ENCODE peak calls at places on chromosomes 4 and X, in eight cellular contexts. One of them, this sample, is unnamed.

GRCh38 chr4:184284336-184284690 is 66.6 kb upstream of the ENPP6 start:
- DNase-seq in mucosa of descending colon: no peak
- DNase-seq in fibroblast of the aortic adventitia: no peak
- DNase-seq in tibial artery: no peak
- DNase-seq in esophagus squamous epithelium: no peak
- DNase-seq in endodermal cell: no peak
- DNase-seq in fibroblast of mammary gland: no peak
- DNase-seq in HepG2: no peak
- DNase-seq in this sample: no peak

GRCh38 chr4:3360741-3361140 is 67.9 kb downstream of the RGS12 start:
- DNase-seq in mucosa of descending colon: no peak
- DNase-seq in fibroblast of the aortic adventitia: no peak
- DNase-seq in tibial artery: no peak
- DNase-seq in esophagus squamous epithelium: no peak
- DNase-seq in endodermal cell: no peak
- DNase-seq in fibroblast of mammary gland: no peak
- DNase-seq in HepG2: no peak
- DNase-seq in this sample: no peak

GRCh38 chrX:49187526-49187925 is 1.4 kb upstream of the PRICKLE3 start:
- DNase-seq in mucosa of descending colon: no peak
- DNase-seq in fibroblast of the aortic adventitia: no peak
- DNase-seq in tibial artery: no peak
- DNase-seq in esophagus squamous epithelium: no peak
- DNase-seq in endodermal cell: no peak
- DNase-seq in fibroblast of mammary gland: no peak
- DNase-seq in HepG2: no peak
- DNase-seq in this sample: no peak

GRCh38 chrX:116384406-116384805 is 52.0 kb upstream of the SLC6A14 start:
- DNase-seq in mucosa of descending colon: no peak
- DNase-seq in fibroblast of the aortic adventitia: peak
- DNase-seq in tibial artery: no peak
- DNase-seq in esophagus squamous epithelium: no peak
- DNase-seq in endodermal cell: no peak
- DNase-seq in fibroblast of mammary gland: peak
- DNase-seq in HepG2: no peak
- DNase-seq in this sample: no peak

GRCh38 chr4:143438710-143439109 is 74.8 kb upstream of the SMARCA5 start:
- DNase-seq in mucosa of descending colon: no peak
- DNase-seq in fibroblast of the aortic adventitia: no peak
- DNase-seq in tibial artery: no peak
- DNase-seq in esophagus squamous epithelium: no peak
- DNase-seq in endodermal cell: no peak
- DNase-seq in fibroblast of mammary gland: no peak
- DNase-seq in HepG2: no peak
- DNase-seq in this sample: no peak

GRCh38 chr4:16250665-16251365 is 24.5 kb upstream of the TAPT1 start:
- DNase-seq in mucosa of descending colon: no peak
- DNase-seq in fibroblast of the aortic adventitia: peak
- DNase-seq in tibial artery: no peak
- DNase-seq in esophagus squamous epithelium: no peak
- DNase-seq in endodermal cell: no peak
- DNase-seq in fibroblast of mammary gland: no peak
- DNase-seq in HepG2: peak
- DNase-seq in this sample: peak

GRCh38 chr4:17096692-17097091 is 198.2 kb upstream of the LDB2 start:
- DNase-seq in mucosa of descending colon: no peak
- DNase-seq in fibroblast of the aortic adventitia: no peak
- DNase-seq in tibial artery: no peak
- DNase-seq in esophagus squamous epithelium: no peak
- DNase-seq in endodermal cell: no peak
- DNase-seq in fibroblast of mammary gland: no peak
- DNase-seq in HepG2: no peak
- DNase-seq in this sample: no peak

GRCh38 chr4:41887821-41888699 is 47.2 kb upstream of the TMEM33 start:
- DNase-seq in mucosa of descending colon: no peak
- DNase-seq in fibroblast of the aortic adventitia: peak
- DNase-seq in tibial artery: no peak
- DNase-seq in esophagus squamous epithelium: no peak
- DNase-seq in endodermal cell: peak
- DNase-seq in fibroblast of mammary gland: peak
- DNase-seq in HepG2: peak
- DNase-seq in this sample: peak

GRCh38 chrX:1491851-1492349 is 39.2 kb upstream of the ASMTL start:
- DNase-seq in mucosa of descending colon: no peak
- DNase-seq in fibroblast of the aortic adventitia: no peak
- DNase-seq in tibial artery: no peak
- DNase-seq in esophagus squamous epithelium: no peak
- DNase-seq in endodermal cell: peak
- DNase-seq in fibroblast of mammary gland: no peak
- DNase-seq in HepG2: peak
- DNase-seq in this sample: no peak

GRCh38 chr4:52566136-52567031 is 92.7 kb downstream of the USP46 start:
- DNase-seq in mucosa of descending colon: no peak
- DNase-seq in fibroblast of the aortic adventitia: peak
- DNase-seq in tibial artery: no peak
- DNase-seq in esophagus squamous epithelium: no peak
- DNase-seq in endodermal cell: no peak
- DNase-seq in fibroblast of mammary gland: peak
- DNase-seq in HepG2: no peak
- DNase-seq in this sample: no peak
- H3K4me3 ChIP-seq in mucosa of descending colon: no peak
- H3K4me3 ChIP-seq in fibroblast of the aortic adventitia: no peak
- H3K4me3 ChIP-seq in tibial artery: no peak
- H3K4me3 ChIP-seq in esophagus squamous epithelium: no peak
- H3K4me3 ChIP-seq in endodermal cell: no peak
- H3K4me3 ChIP-seq in fibroblast of mammary gland: no peak
- H3K4me3 ChIP-seq in HepG2: no peak
- H3K4me3 ChIP-seq in this sample: no peak

DNA sequence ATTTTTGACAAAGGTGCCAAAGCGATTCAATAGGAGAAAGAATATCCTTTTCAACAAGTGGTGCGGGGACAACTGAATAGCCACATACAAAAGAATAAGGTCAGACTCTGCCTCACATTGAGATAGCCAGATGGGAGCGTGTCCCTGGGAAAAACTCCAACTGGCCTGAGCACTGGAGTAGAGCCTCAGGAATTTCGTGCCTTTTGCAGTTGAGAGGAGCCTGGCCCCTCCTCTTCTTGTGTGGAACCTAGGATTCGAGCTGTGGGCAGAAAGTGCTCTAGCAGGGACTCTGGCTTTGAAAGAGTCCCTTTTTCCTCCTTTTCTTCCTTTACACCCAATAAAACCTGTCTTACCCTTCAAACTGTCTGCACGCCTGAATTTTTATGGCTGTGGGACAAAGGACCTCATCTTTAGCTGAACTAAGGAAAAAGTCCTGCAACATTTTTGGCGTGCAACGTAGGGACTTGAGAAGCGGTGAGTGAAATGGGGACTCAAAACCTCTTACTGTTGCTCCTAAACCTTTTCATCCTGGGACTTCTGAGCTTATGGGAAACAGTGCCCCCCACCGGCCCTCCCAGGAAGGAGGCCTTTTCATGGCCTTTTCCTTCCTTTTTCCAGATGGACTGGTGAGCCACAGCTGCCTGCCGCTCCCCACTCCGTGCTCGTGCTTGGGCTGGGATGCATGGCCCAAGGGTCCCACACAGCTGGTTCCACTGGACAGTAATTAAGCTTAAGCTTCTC is 68.6 kb downstream of the BMP15 start:
- DNase-seq in mucosa of descending colon: no peak
- DNase-seq in fibroblast of the aortic adventitia: no peak
- DNase-seq in tibial artery: no peak
- DNase-seq in esophagus squamous epithelium: no peak
- DNase-seq in endodermal cell: peak
- DNase-seq in fibroblast of mammary gland: no peak
- DNase-seq in HepG2: no peak
- DNase-seq in this sample: no peak
- H3K4me3 ChIP-seq in mucosa of descending colon: no peak
- H3K4me3 ChIP-seq in fibroblast of the aortic adventitia: no peak
- H3K4me3 ChIP-seq in tibial artery: no peak
- H3K4me3 ChIP-seq in esophagus squamous epithelium: no peak
- H3K4me3 ChIP-seq in endodermal cell: no peak
- H3K4me3 ChIP-seq in fibroblast of mammary gland: no peak
- H3K4me3 ChIP-seq in HepG2: no peak
- H3K4me3 ChIP-seq in this sample: no peak

DNA sequence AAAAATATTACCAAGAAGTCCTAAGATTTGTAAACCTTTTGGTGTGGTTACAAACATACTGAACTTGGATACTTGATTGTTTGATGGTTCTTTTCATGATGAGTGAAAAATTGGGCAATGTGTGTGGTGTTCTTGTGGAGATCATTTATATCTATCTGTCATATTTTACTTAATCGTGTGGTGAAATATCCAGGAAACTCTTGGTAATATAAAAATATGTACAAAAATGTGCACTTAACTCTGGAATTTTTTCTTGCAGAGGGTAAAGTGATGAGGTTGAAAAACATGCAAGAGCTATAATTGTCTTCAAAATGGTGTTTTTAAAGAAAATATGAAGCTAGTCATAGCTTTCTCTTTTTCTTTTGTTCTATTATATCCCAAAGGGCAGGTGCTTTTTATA is 2.8 kb downstream of the DCUN1D4 start:
- DNase-seq in mucosa of descending colon: no peak
- DNase-seq in fibroblast of the aortic adventitia: peak
- DNase-seq in tibial artery: no peak
- DNase-seq in esophagus squamous epithelium: no peak
- DNase-seq in endodermal cell: no peak
- DNase-seq in fibroblast of mammary gland: no peak
- DNase-seq in HepG2: no peak
- DNase-seq in this sample: no peak
- H3K4me3 ChIP-seq in mucosa of descending colon: no peak
- H3K4me3 ChIP-seq in fibroblast of the aortic adventitia: no peak
- H3K4me3 ChIP-seq in tibial artery: no peak
- H3K4me3 ChIP-seq in esophagus squamous epithelium: no peak
- H3K4me3 ChIP-seq in endodermal cell: no peak
- H3K4me3 ChIP-seq in fibroblast of mammary gland: no peak
- H3K4me3 ChIP-seq in HepG2: no peak
- H3K4me3 ChIP-seq in this sample: no peak

DNA sequence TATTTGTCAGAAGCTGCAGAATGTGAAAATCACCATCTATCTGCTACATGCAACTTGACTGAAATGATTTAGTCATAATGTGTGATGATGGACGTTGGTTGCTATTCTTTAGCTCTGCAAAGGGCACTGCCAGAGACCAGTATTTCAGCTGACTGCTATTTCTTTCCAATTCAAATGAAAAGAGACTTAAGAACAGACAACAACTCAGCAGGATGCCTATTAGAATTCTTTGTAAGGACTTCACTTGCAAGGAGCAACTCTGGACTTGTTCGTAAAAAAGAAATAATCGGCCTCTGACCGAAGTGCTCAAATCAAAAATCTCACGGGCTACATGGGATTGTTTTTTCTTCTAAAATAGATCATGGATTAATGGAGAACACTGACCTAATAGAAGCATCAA is 262.7 kb downstream of the DHX15 start:
- DNase-seq in mucosa of descending colon: no peak
- DNase-seq in fibroblast of the aortic adventitia: no peak
- DNase-seq in tibial artery: no peak
- DNase-seq in esophagus squamous epithelium: no peak
- DNase-seq in endodermal cell: no peak
- DNase-seq in fibroblast of mammary gland: no peak
- DNase-seq in HepG2: no peak
- DNase-seq in this sample: no peak
- H3K4me3 ChIP-seq in mucosa of descending colon: no peak
- H3K4me3 ChIP-seq in fibroblast of the aortic adventitia: no peak
- H3K4me3 ChIP-seq in tibial artery: no peak
- H3K4me3 ChIP-seq in esophagus squamous epithelium: no peak
- H3K4me3 ChIP-seq in endodermal cell: no peak
- H3K4me3 ChIP-seq in fibroblast of mammary gland: no peak
- H3K4me3 ChIP-seq in HepG2: no peak
- H3K4me3 ChIP-seq in this sample: no peak

DNA sequence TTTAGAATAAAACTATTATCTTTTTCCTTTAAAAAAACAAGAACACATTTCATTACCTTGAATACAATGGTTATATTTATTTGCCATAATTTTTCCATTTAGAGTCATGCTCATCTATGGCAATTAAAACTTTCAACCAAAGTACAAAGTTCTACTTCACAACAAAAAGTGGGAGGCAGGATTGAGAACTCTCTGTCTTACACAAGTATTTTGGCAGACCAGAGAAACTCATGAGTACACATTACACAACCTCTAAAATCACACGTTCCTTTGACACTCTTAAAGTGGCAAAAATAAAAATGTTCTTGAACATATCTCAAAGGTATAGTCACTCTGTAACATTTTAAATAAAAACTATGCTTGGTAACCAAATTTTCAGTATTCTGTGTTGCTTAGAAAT is 213.4 kb downstream of the IL15 start:
- DNase-seq in mucosa of descending colon: no peak
- DNase-seq in fibroblast of the aortic adventitia: peak
- DNase-seq in tibial artery: no peak
- DNase-seq in esophagus squamous epithelium: no peak
- DNase-seq in endodermal cell: no peak
- DNase-seq in fibroblast of mammary gland: no peak
- DNase-seq in HepG2: no peak
- DNase-seq in this sample: no peak
- H3K4me3 ChIP-seq in mucosa of descending colon: no peak
- H3K4me3 ChIP-seq in fibroblast of the aortic adventitia: no peak
- H3K4me3 ChIP-seq in tibial artery: no peak
- H3K4me3 ChIP-seq in esophagus squamous epithelium: no peak
- H3K4me3 ChIP-seq in endodermal cell: no peak
- H3K4me3 ChIP-seq in fibroblast of mammary gland: no peak
- H3K4me3 ChIP-seq in HepG2: no peak
- H3K4me3 ChIP-seq in this sample: no peak

GRCh38 chr4:87117730-87118075 is 102.7 kb downstream of the KLHL8 start:
- DNase-seq in mucosa of descending colon: no peak
- DNase-seq in fibroblast of the aortic adventitia: no peak
- DNase-seq in tibial artery: no peak
- DNase-seq in esophagus squamous epithelium: no peak
- DNase-seq in endodermal cell: no peak
- DNase-seq in fibroblast of mammary gland: no peak
- DNase-seq in HepG2: no peak
- DNase-seq in this sample: no peak
- H3K4me3 ChIP-seq in mucosa of descending colon: no peak
- H3K4me3 ChIP-seq in fibroblast of the aortic adventitia: no peak
- H3K4me3 ChIP-seq in tibial artery: no peak
- H3K4me3 ChIP-seq in esophagus squamous epithelium: no peak
- H3K4me3 ChIP-seq in endodermal cell: no peak
- H3K4me3 ChIP-seq in fibroblast of mammary gland: no peak
- H3K4me3 ChIP-seq in HepG2: no peak
- H3K4me3 ChIP-seq in this sample: no peak

DNA sequence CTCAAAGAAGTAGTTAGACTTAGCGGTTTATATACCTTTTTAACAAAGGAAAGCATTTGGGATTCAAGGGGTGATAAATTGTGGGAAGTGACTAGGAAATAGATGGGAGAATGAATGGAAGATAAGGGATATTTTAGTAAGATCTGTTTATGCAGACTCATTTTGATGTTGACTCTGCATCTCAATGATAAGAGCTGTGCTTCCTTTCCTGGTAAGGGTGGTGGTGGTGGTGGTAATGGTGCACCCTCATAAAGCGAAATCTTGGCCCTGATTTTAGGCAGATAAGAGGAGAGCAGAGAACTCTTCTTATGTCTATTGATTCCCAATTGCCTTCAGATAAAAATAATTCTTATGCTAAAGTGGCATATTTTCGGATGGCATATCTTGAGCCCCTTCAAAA is 197.1 kb downstream of the SPRY1 start:
- DNase-seq in mucosa of descending colon: no peak
- DNase-seq in fibroblast of the aortic adventitia: no peak
- DNase-seq in tibial artery: no peak
- DNase-seq in esophagus squamous epithelium: no peak
- DNase-seq in endodermal cell: no peak
- DNase-seq in fibroblast of mammary gland: no peak
- DNase-seq in HepG2: no peak
- DNase-seq in this sample: no peak
- H3K4me3 ChIP-seq in mucosa of descending colon: no peak
- H3K4me3 ChIP-seq in fibroblast of the aortic adventitia: no peak
- H3K4me3 ChIP-seq in tibial artery: no peak
- H3K4me3 ChIP-seq in esophagus squamous epithelium: no peak
- H3K4me3 ChIP-seq in endodermal cell: no peak
- H3K4me3 ChIP-seq in fibroblast of mammary gland: no peak
- H3K4me3 ChIP-seq in HepG2: no peak
- H3K4me3 ChIP-seq in this sample: no peak

This sample was measured in hepatocyte.